ENCODE peak calls at places on chromosomes 11 and 22, in five cellular contexts. E is C1 segment of cervical spinal cord, H is progenitor cell of endocrine pancreas, A is DMS153, U is naive B cell. G is an unnamed sample.

GRCh38 chr11:96161271-96162089 is 181.5 kb downstream of the MAML2 start:
- DNase-seq in E (no peak), H (no peak), A (no peak), U (no peak), G (no peak)

GRCh38 chr22:41445171-41446056 is 1.2 kb downstream of the TOB2 start:
- DNase-seq in E (peak), H (no peak), A (peak), U (peak), G (no peak)

GRCh38 chr22:19612866-19613572 is 88.8 kb upstream of the CLDN5 start:
- DNase-seq in E (no peak), H (no peak), A (no peak), U (no peak), G (no peak)

GRCh38 chr11:35308157-35308556 is 111.2 kb downstream of the SLC1A2 start:
- DNase-seq in E (no peak), H (no peak), A (no peak), U (no peak), G (no peak)

GRCh38 chr22:49765951-49766350 is 61.7 kb downstream of the BRD1 start:
- DNase-seq in E (no peak), H (peak), A (no peak), U (no peak), G (no peak)

GRCh38 chr11:64833198-64833502 is 11.3 kb downstream of the CDC42BPG start:
- DNase-seq in E (no peak), H (no peak), A (no peak), U (no peak), G (no peak)

GRCh38 chr22:23151827-23152226 is 6.5 kb downstream of the RAB36 start:
- DNase-seq in E (no peak), H (no peak), A (no peak), U (no peak), G (no peak)

GRCh38 chr22:29689201-29689871 is 30.5 kb upstream of the CABP7 start:
- DNase-seq in E (no peak), H (no peak), A (peak), U (no peak), G (no peak)

GRCh38 chr11:43567396-43567975 is 113.1 kb upstream of the HSD17B12 start:
- DNase-seq in E (no peak), H (no peak), A (peak), U (no peak), G (peak)

GRCh38 chr11:28343304-28344233 is 235.4 kb downstream of the METTL15 start:
- DNase-seq in E (no peak), H (no peak), A (no peak), U (no peak), G (no peak)

GRCh38 chr11:71530602-71531001 is 3.5 kb downstream of the KRTAP5-7 start:
- DNase-seq in E (no peak), H (no peak), A (no peak), U (no peak), G (no peak)

GRCh38 chr11:68965901-68966868 is 14.6 kb downstream of the MRGPRD start:
- DNase-seq in E (no peak), H (no peak), A (no peak), U (no peak), G (no peak)

GRCh38 chr11:104609297-104609696 is 289.0 kb downstream of the CASP12 start:
- DNase-seq in E (peak), H (no peak), A (no peak), U (peak), G (peak)

GRCh38 chr22:17829691-17830040 is 55.4 kb upstream of the BID start:
- DNase-seq in E (no peak), H (no peak), A (no peak), U (no peak), G (no peak)

GRCh38 chr22:47290706-47291430 is 528.4 kb downstream of the TBC1D22A start:
- DNase-seq in E (no peak), H (no peak), A (no peak), U (no peak), G (no peak)

GRCh38 chr11:104319396-104319795 is 155.4 kb upstream of the PDGFD start:
- DNase-seq in E (no peak), H (no peak), A (no peak), U (no peak), G (no peak)

GRCh38 chr11:25587496-25587895 is 744.4 kb upstream of the ANO3 start:
- DNase-seq in E (no peak), H (no peak), A (no peak), U (no peak), G (no peak)

GRCh38 chr11:67111261-67111660 is 7.8 kb upstream of the KDM2A start:
- DNase-seq in E (no peak), H (no peak), A (no peak), U (no peak), G (no peak)

GRCh38 chr22:19576460-19577421 is 52.5 kb upstream of the CLDN5 start:
- DNase-seq in E (no peak), H (no peak), A (peak), U (no peak), G (no peak)

GRCh38 chr22:26983311-26983710 is 325.9 kb downstream of the MIAT start:
- DNase-seq in E (no peak), H (no peak), A (no peak), U (no peak), G (no peak)

GRCh38 chr22:22684605-22685561 is 40.5 kb downstream of the GGTLC2 start:
- DNase-seq in E (no peak), H (peak), A (no peak), U (peak), G (peak)

GRCh38 chr11:4025957-4026324 is 68.7 kb upstream of the RRM1 start:
- DNase-seq in E (no peak), H (no peak), A (no peak), U (no peak), G (no peak)

GRCh38 chr11:78290293-78291176 is 101.8 kb downstream of the USP35 start:
- DNase-seq in E (no peak), H (no peak), A (no peak), U (peak), G (no peak)

GRCh38 chr11:75898871-75899270 is 83.9 kb downstream of the UVRAG start:
- DNase-seq in E (no peak), H (no peak), A (no peak), U (no peak), G (no peak)

GRCh38 chr11:47236482-47236881 is 12.1 kb downstream of the ACP2 start:
- DNase-seq in E (no peak), H (no peak), A (no peak), U (no peak), G (no peak)

GRCh38 chr11:315516-315994 is 1.7 kb downstream of the IFITM1 start:
- DNase-seq in E (no peak), H (no peak), A (no peak), U (no peak), G (no peak)

GRCh38 chr22:19871023-19871844 is 16.6 kb upstream of the GNB1L start:
- DNase-seq in E (no peak), H (no peak), A (no peak), U (no peak), G (no peak)

GRCh38 chr11:9808943-9809342 is 145.1 kb downstream of the SWAP70 start:
- DNase-seq in E (no peak), H (no peak), A (no peak), U (no peak), G (no peak)

GRCh38 chr22:42885446-42885845 is 28.4 kb upstream of the ARFGAP3 start:
- DNase-seq in E (no peak), H (no peak), A (no peak), U (no peak), G (no peak)